ENCODE peak calls at places on chromosomes 12 and 14, in four cellular contexts. C is mesenchymal stem cell, I is PC-3, G is IMR-90. S is an unnamed sample.

GRCh38 chr12:84785281-84785680 is 127.3 kb downstream of the SLC6A15 start:
- DNase-seq in C (no peak), I (no peak), G (no peak), S (no peak)

GRCh38 chr14:90569606-90570462 is 173.0 kb downstream of the CALM1 start:
- DNase-seq in C (no peak), I (no peak), G (no peak), S (no peak)

GRCh38 chr12:104985206-104985605 is 910 bp upstream of the NOPCHAP1 start:
- DNase-seq in C (no peak), I (no peak), G (no peak), S (no peak)

GRCh38 chr14:105065280-105066228 is at the start of gene GPR132:
- DNase-seq in C (no peak), I (peak; percentile 58), G (no peak), S (peak; percentile 44)

GRCh38 chr12:67705394-67706370 is 57.1 kb downstream of the DYRK2 start:
- DNase-seq in C (peak; percentile 82), I (peak; percentile 88), G (peak; percentile 82), S (no peak)

GRCh38 chr14:63517354-63517753 is 25.8 kb downstream of the PPP2R5E start:
- DNase-seq in C (no peak), I (no peak), G (peak; percentile 21), S (no peak)

GRCh38 chr14:21525571-21525970 is 575 bp downstream of the SALL2 start:
- DNase-seq in C (peak; percentile 38), I (no peak), G (peak; percentile 20), S (peak; percentile 16)

GRCh38 chr12:121453022-121453360 is 53.1 kb downstream of the RNF34 start:
- DNase-seq in C (no peak), I (no peak), G (no peak), S (no peak)

GRCh38 chr14:50961606-50962259 is 17.4 kb upstream of the PYGL start:
- DNase-seq in C (peak; percentile 95), I (peak; percentile 98), G (peak; percentile 97), S (no peak)

GRCh38 chr14:100569734-100570251 is 17.4 kb downstream of the BEGAIN start:
- DNase-seq in C (no peak), I (no peak), G (no peak), S (no peak)

GRCh38 chr14:54312166-54312801 is 84.5 kb upstream of the CDKN3 start:
- DNase-seq in C (peak; percentile 93), I (peak; percentile 100), G (peak; percentile 85), S (no peak)

GRCh38 chr12:66365718-66366485 is 63.6 kb downstream of the HELB start:
- DNase-seq in C (no peak), I (no peak), G (peak; percentile 25), S (no peak)

DNA sequence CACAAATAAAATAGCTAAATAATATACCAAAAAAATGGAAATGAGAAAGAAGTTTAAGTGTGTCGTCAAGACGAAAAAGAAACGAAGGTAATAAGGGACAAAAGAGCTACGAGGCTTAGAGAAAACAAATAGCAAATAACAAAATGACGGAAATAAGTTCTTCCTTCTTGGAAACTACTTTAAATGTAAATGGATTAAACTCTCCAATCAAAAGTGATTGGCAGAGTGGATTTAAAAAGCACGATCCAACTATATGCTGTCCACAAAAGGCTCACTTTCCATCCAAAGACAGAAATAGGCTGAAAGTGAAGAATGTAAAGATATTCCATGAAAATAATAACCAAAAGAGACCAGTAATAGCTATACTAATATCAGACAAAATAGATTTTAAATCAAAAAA is 82.4 kb downstream of the DIO3 start:
- DNase-seq in C (no peak), I (no peak), G (no peak), S (no peak)
- H3K27me3 ChIP-seq in C (no peaks in the 10 kb centered on the region), I (peaks cover 12% of the 10 kb centered on the region), G (peaks cover 7% of the 10 kb centered on the region), S (peaks cover 24% of the 10 kb centered on the region)

GRCh38 chr12:52947738-52948423 is 1.0 kb upstream of the KRT18 start:
- DNase-seq in C (no peak), I (no peak), G (no peak), S (no peak)
- H3K9ac ChIP-seq in C (no peak overlapping the region), I (peak overlapping the region; percentile 89), G (no peak overlapping the region), S (no peak overlapping the region)

GRCh38 chr12:54162741-54163140 is 26.0 kb downstream of the SMUG1 start:
- DNase-seq in C (no peak), I (no peak), G (no peak), S (no peak)

GRCh38 chr12:54161481-54162437 is 27.0 kb downstream of the SMUG1 start:
- DNase-seq in C (no peak), I (no peak), G (no peak), S (no peak)

GRCh38 chr12:54164402-54165145 is 24.2 kb downstream of the SMUG1 start:
- DNase-seq in C (no peak), I (no peak), G (no peak), S (no peak)

GRCh38 chr12:54160807-54161480 is 27.8 kb downstream of the SMUG1 start:
- DNase-seq in C (no peak), I (no peak), G (no peak), S (no peak)

DNA sequence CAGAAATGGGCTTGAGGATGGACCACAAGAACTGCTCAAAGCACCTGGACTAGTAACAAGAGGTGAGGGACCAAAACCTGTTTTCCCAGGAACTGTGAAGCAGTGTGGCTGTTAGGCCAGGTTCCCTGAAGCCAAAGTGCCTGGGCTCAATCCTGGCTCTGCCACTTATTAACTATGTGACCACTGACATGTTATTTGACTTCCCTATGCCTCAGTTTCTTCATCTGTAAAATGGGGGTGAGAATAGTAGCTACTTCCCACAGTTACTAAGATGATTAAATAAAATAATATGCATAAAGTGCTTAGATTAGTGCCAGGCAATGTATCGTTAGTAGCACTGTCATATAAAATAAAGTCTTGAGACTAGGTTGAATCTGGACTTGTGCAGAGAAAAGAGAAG is 25.6 kb downstream of the SMUG1 start:
- DNase-seq in C (no peak), I (no peak), G (no peak), S (no peak)
- H3K27me3 ChIP-seq in C (peaks cover 87% of the 10 kb centered on the region), I (no peaks in the 10 kb centered on the region), G (peaks cover 71% of the 10 kb centered on the region), S (no peaks in the 10 kb centered on the region)

GRCh38 chr12:46555379-46555778 is 182.8 kb upstream of the SLC38A2 start:
- DNase-seq in C (peak; percentile 90), I (peak; percentile 59), G (peak; percentile 94), S (no peak)
- H3K9ac ChIP-seq in C (peak overlapping the region; percentile 74), I (peak overlapping the region; percentile 81), G (peak overlapping the region; percentile 25), S (no peak overlapping the region)

DNA sequence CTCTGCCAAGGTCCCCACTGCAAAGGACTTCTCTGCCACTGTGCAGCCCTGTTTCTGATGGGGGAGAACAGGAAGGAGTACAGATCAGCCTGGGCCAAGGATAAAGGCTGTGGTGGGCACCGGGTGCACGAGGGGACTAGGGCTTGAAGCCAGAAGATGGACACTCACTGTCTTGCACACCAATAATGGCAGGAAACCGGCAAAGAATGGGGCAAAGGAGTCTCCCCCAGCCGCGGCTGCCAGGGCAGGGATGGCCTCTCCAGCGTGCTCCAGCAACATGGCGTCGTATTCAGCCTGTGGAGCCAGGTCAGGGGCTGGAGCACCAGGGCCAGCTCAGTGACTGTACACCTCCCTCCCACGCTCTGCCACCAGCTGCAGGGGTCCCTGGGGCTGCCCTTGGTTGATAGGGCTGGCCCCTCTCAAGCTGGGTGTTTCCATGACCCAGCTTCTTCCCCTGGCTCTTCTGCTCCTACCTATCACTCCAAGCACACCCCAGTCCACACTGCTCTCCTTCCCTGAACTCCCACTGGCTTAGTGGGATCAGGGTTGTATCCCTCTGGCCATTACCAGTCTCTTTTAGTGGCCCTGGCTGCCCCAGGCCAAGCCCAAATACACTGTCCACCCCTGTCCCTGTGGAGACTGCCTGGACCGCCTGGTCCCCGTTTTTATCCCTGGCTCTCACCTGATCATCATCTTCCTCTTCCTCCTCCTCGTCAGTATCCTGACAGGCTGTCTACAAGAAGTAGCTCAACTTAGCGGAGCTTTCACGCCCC is 6.3 kb downstream of the IPO4 start:
- DNase-seq in C (no peak), I (no peak), G (no peak), S (no peak)
- H3K27me3 ChIP-seq in C (no peaks in the 10 kb centered on the region), I (no peaks in the 10 kb centered on the region), G (no peaks in the 10 kb centered on the region), S (no peaks in the 10 kb centered on the region)

DNA sequence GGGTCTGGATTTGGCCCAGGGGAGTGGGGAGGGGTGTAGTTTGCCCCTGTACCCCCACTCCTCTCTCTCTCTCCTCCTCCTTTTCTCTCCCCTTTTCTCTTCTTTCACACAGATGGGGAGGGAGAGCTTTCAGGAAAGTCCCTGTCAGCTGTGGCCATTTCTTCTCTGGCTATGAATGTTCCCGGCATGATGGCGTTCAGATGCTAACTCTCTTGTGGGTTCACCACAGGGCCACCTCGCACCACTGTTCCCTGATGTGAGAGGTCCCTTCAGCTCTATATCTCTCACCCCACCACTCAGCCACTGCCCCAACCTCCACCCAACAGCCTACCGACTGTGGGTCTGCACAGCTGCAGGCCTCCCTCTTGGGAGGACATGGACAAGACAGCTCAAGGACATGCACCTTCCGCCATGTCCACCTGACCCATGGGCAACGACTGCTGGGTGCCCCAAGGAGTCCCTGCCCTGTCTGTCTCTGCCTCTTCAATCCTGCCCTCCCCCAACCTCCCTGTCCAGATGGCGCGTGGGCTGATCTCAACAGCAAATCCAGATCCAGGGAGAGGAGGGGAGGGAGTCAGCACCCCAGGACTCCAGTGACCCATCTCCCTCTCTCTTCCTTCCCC is 15.9 kb upstream of the RPS6KL1 start:
- DNase-seq in C (no peak), I (no peak), G (no peak), S (no peak)
- H3K9ac ChIP-seq in C (peak overlapping the region; percentile 57), I (no peak overlapping the region), G (no peak overlapping the region), S (no peak overlapping the region)

DNA sequence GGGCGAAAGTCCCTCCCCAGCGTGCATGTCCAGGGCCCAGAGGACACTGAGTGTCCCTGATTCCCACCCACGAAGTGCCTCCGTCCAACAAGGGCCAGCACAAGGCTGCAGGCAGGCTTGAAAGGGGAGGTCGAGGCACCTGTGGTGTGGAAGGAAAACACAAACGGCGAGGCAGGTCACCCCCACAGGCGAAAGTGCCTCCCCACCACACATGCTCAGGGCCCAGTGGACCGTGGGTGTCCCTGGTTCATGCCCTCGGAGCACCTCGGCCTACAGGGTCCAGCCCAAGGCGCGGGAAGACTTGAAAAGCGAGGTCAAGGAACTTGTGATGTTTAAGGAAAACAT is 370.4 kb downstream of the ALG10 start:
- DNase-seq in C (no peak), I (no peak), G (no peak), S (no peak)
- H3K27me3 ChIP-seq in C (no peaks in the 10 kb centered on the region), I (peaks cover 88% of the 10 kb centered on the region), G (no peaks in the 10 kb centered on the region), S (no peaks in the 10 kb centered on the region)

DNA sequence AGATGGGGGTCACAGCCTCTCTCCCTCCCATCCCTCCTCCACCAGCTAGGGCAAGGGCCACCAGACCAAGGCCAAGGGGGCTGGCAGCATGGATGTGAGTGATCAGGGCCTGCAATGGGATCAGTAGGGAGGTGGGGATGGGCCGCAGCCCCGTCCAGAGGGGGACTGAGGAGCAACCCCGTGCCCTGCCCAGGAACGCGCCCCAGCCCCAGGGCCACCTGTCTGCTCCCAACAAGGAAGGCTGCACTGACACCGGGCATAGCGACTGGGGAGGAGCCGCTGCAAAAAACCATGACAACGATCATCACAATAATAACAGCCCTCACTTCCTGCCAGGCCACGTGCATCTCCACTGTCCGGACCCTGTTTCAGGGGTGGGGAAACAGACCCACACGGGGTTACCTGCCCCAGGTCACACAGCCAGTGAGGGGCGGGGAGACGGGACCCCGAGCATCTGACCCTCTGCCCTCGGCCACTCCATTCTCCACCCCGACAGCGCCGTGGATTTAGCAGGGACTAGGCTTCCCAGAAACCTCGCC is 24.3 kb downstream of the NCOR2 start:
- DNase-seq in C (peak; percentile 81), I (no peak), G (no peak), S (no peak)
- H3K9ac ChIP-seq in C (peak overlapping the region; percentile 88), I (no peak overlapping the region), G (no peak overlapping the region), S (no peak overlapping the region)